ENCODE peak calls at places on chromosome 15, in nine cellular contexts. V is body of pancreas; B is AG04450; S is naive thymus-derived CD4-positive, alpha-beta T cell; R is CD8-positive, alpha-beta T cell; K is IMR-90; N is psoas muscle; Y is hepatocyte; Q is lower lobe of right lung. D is an unnamed sample.

GRCh38 chr15:78276032-78276943 is 11.9 kb downstream of the DNAJA4 start:
- DNase-seq in V (no peak), Q (no peak), S (no peak), N (no peak), Y (no peak), R (no peak), B (no peak), K (peak), D (no peak)

GRCh38 chr15:82907350-82907749 is 45.2 kb downstream of the HOMER2 start:
- DNase-seq in R (no peak), Q (no peak), K (no peak), Y (no peak), N (no peak), B (no peak), S (no peak), V (no peak), D (no peak)

GRCh38 chr15:64050281-64051092 is 4.2 kb upstream of the DAPK2 start:
- DNase-seq in V (no peak), Q (no peak), K (no peak), Y (peak), R (no peak), S (no peak), N (no peak), B (no peak), D (no peak)

GRCh38 chr15:39336926-39337325 is 244.0 kb upstream of the THBS1 start:
- DNase-seq in V (no peak), R (no peak), Q (no peak), Y (no peak), K (no peak), S (no peak), B (no peak), N (no peak), D (no peak)

GRCh38 chr15:93488157-93488803 is 399.3 kb upstream of the RGMA start:
- DNase-seq in B (no peak), R (no peak), Y (no peak), V (no peak), K (no peak), Q (no peak), N (no peak), S (no peak), D (no peak)

GRCh38 chr15:99686290-99686689 is 46.9 kb downstream of the LYSMD4 start:
- DNase-seq in R (no peak), S (no peak), Q (no peak), N (no peak), Y (no peak), V (no peak), K (no peak), B (no peak), D (no peak)

GRCh38 chr15:38864827-38865604 is 300.4 kb upstream of the RASGRP1 start:
- DNase-seq in S (no peak), V (peak), K (peak), Y (peak), R (no peak), Q (no peak), B (peak), N (peak), D (peak)

GRCh38 chr15:85312486-85312885 is 67.9 kb upstream of the AKAP13 start:
- DNase-seq in Q (no peak), N (no peak), S (no peak), K (peak), Y (peak), V (no peak), R (no peak), B (no peak), D (no peak)

GRCh38 chr15:63940956-63941620 is 105.2 kb downstream of the DAPK2 start:
- DNase-seq in N (no peak), V (no peak), Q (no peak), B (no peak), S (no peak), K (no peak), Y (no peak), R (peak), D (no peak)

GRCh38 chr15:40915679-40916078 is 13.5 kb upstream of the DLL4 start:
- DNase-seq in B (no peak), Q (no peak), V (no peak), R (no peak), Y (no peak), K (no peak), N (no peak), S (no peak), D (no peak)

GRCh38 chr15:65305144-65305758 is 774 bp downstream of the RNU5B-1 start:
- DNase-seq in R (no peak), N (no peak), Q (no peak), S (no peak), V (peak), B (no peak), Y (no peak), K (no peak), D (peak)

GRCh38 chr15:81339321-81339720 is 15.4 kb upstream of the STARD5 start:
- DNase-seq in R (no peak), B (no peak), N (no peak), S (no peak), V (no peak), K (no peak), Y (no peak), Q (no peak), D (no peak)
- H3K27ac ChIP-seq in R (no peak), B (peak), N (no peak), S (no peak), V (no peak), K (no peak), Y (no peak), Q (no peak), D (no peak)

DNA sequence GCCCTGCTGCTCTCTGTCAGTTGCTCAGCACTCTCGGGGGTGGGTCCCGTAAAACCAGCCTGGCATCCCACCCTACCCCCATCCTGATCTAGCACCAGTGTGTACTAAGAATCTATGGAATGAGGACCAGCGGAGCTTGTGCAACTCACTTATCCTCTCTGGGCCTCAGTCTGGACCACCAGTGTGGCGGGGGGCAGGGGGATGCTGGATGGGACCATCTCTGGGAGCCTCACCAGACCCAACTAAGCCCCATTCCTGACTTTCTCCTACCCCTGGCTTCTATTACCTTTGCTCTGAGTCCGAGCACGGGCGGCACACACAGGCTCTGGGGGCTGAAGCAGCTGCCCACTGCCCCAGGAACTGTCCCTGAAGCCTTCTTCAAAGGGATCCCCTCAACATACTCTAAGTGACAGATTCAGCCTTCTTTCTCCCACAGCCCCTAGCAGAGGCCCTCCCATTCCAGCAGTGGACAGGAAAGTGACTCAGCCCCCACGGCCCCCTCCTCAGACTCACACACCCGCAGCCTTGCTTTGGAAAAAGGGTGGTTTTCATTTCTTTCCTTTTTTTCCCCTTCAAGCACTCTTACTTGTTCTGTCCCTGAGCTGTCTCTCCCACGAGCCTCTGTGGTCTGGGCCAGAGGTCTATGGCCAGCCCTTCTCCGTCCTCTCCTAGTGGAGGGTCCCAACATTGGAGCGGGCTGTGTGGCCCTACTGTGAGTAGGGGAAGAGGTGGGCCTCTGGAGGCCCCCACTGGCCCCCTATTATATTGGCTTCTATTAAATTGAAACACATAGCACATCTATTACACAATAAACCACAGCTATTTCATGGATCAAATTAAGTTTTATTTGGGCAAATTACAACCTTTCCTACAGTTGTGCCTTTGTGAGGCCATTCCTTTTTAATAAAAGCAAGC is 100.3 kb downstream of the SMAD6 start:
- DNase-seq in S (no peak), K (peak), N (no peak), Y (peak), B (no peak), Q (no peak), R (no peak), V (no peak), D (no peak)
- H3K4me3 ChIP-seq in S (no peak), K (no peak), N (no peak), Y (no peak), B (no peak), Q (no peak), R (no peak), V (no peak), D (no peak)

DNA sequence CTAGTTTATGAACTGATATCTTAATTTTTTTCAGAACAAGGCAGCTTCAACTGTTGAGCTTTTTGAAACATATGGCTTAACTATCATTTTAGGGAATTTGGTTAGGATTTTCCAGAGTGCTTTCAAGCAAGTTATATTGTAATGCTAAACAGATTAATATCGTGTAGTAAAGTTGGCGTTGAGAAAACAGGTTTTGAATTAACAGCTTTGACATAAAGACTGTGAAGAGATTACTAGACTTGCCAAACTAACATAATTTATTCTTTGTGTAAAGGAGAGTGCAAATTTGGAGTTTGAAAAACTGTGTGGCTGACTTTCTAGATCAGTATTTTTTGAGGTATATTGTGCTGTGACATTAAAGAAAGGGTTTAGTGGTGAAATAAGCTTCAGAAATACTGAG is 17.2 kb downstream of the IQGAP1 start:
- DNase-seq in N (no peak), S (no peak), R (no peak), Y (no peak), K (no peak), Q (no peak), V (no peak), B (no peak), D (no peak)
- H3K27ac ChIP-seq in N (peak), S (no peak), R (no peak), Y (peak), K (no peak), Q (peak), V (peak), B (no peak), D (no peak)

DNA sequence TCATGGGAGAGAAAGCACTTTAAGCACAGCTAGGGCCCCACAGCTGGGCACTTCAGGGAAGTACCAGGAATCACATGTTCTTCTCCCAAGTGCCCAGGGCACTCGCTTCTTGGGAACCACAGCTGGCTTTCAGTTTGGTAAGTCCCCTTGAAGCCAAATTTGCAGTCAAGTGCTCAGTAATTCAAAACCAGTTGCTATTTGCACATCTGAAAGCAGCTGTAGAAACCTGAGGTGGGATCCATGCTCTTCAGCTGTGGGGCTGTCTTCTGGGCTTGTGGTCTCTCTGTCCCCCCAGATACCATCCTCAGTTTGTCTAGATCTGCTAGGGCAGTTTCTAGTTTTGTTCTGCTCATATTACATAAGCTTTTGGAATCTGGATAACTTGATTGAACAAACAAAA is 12.9 kb downstream of the GABRA5 start:
- DNase-seq in Y (no peak), S (no peak), Q (no peak), R (no peak), K (no peak), V (no peak), N (no peak), B (no peak), D (no peak)
- H3K4me3 ChIP-seq in Y (no peak), S (no peak), Q (no peak), R (no peak), K (no peak), V (no peak), N (no peak), B (no peak), D (no peak)

GRCh38 chr15:52337198-52337853 is 41.7 kb upstream of the MYO5C start:
- DNase-seq in S (no peak), N (no peak), K (peak), Y (no peak), V (no peak), Q (no peak), R (no peak), B (no peak), D (no peak)

GRCh38 chr15:52337961-52338535 is 42.4 kb upstream of the MYO5C start:
- DNase-seq in V (no peak), K (no peak), N (no peak), B (no peak), Y (no peak), Q (no peak), S (no peak), R (no peak), D (no peak)

GRCh38 chr15:52336530-52336929 is 40.9 kb upstream of the MYO5C start:
- DNase-seq in S (no peak), K (no peak), Y (no peak), N (no peak), B (no peak), R (no peak), V (peak), Q (no peak), D (no peak)

GRCh38 chr15:52340093-52340492 is 44.5 kb upstream of the MYO5C start:
- DNase-seq in N (peak), R (no peak), Y (no peak), K (no peak), Q (no peak), V (no peak), S (no peak), B (no peak), D (no peak)

GRCh38 chr15:52338891-52339290 is 43.3 kb upstream of the MYO5C start:
- DNase-seq in N (no peak), V (no peak), K (no peak), Y (no peak), R (no peak), S (no peak), B (no peak), Q (no peak), D (no peak)
- H3K27ac ChIP-seq in N (no peak), V (no peak), K (no peak), Y (no peak), R (no peak), S (no peak), B (no peak), Q (no peak), D (no peak)

DNA sequence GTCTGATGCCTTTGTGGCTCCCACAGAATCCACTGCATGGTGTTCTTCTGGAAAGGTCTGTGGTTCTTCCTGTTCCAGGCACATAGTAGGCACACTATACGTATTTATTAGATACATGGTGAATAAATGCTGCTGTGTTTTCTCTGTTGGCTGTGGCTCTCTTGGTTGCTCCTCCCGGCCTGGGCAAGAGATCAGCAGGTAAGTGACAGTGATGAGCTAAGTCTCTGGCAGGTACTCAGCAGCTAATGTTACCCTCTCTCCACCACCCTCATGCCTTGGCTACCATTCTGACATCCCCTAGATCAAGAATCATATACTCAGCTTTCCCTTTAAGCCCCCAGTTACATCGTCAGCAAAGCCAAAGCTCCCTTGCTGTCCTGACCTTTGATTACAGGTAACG is 8.4 kb downstream of the SV2B start:
- DNase-seq in K (no peak), B (no peak), N (no peak), Q (no peak), S (no peak), Y (no peak), V (no peak), R (no peak), D (no peak)
- H3K4me3 ChIP-seq in K (no peak), B (no peak), N (no peak), Q (no peak), S (no peak), Y (no peak), V (no peak), R (no peak), D (no peak)

D was measured in aorta.